ENCODE peak calls at places on chromosome 6, in seven cellular contexts. J is HCT116, H is H1, Q is endothelial cell of umbilical vein, M is SK-N-SH, Y is K562, S is HepG2. I is an unnamed sample.

GRCh38 chr6:139881251-139881650 is 506.8 kb upstream of the CITED2 start:
- DNase-seq in J (no peak), H (no peak), Q (no peak), M (no peak), Y (no peak), S (no peak), I (no peak)

GRCh38 chr6:715709-716450 is 22.9 kb upstream of the EXOC2 start:
- DNase-seq in J (no peak), H (no peak), Q (no peak), M (peak; percentile 45), Y (no peak), S (no peak), I (no peak)

GRCh38 chr6:17601389-17601703 is 1.2 kb downstream of the FAM8A1 start:
- DNase-seq in J (no peak), H (no peak), Q (peak; percentile 36), M (peak; percentile 18), Y (no peak), S (no peak), I (no peak)

GRCh38 chr6:91303326-91303725 is 716.5 kb upstream of the MAP3K7 start:
- DNase-seq in J (no peak), H (no peak), Q (no peak), M (no peak), Y (no peak), S (no peak), I (no peak)

GRCh38 chr6:370555-370954 is 21.0 kb upstream of the IRF4 start:
- DNase-seq in J (no peak), H (no peak), Q (no peak), M (no peak), Y (no peak), S (no peak), I (no peak)

GRCh38 chr6:157158897-157159296 is 164.4 kb downstream of the TMEM242 start:
- DNase-seq in J (no peak), H (no peak), Q (no peak), M (no peak), Y (no peak), S (no peak), I (no peak)

GRCh38 chr6:106048331-106048730 is 37.8 kb upstream of the PRDM1 start:
- DNase-seq in J (no peak), H (no peak), Q (no peak), M (no peak), Y (no peak), S (no peak), I (no peak)

GRCh38 chr6:89690944-89691324 is 52.4 kb upstream of the LYRM2 start:
- DNase-seq in J (no peak), H (no peak), Q (no peak), M (no peak), Y (no peak), S (no peak), I (no peak)

GRCh38 chr6:52999456-52999855 is 4.4 kb upstream of the GSTA4 start:
- DNase-seq in J (no peak), H (no peak), Q (no peak), M (no peak), Y (no peak), S (no peak), I (no peak)

GRCh38 chr6:26125015-26125690 is 37.9 kb downstream of the HFE start:
- DNase-seq in J (no peak), H (no peak), Q (peak; percentile 42), M (no peak), Y (no peak), S (no peak), I (no peak)

GRCh38 chr6:16301511-16301910 is 63.1 kb downstream of the GMPR start:
- DNase-seq in J (no peak), H (no peak), Q (no peak), M (no peak), Y (no peak), S (no peak), I (peak; percentile 38)

GRCh38 chr6:14729186-14729871 is 516.5 kb upstream of the JARID2 start:
- DNase-seq in J (no peak), H (no peak), Q (no peak), M (no peak), Y (no peak), S (no peak), I (peak; percentile 56)

GRCh38 chr6:1941534-1941933 is 303.9 kb downstream of the GMDS start:
- DNase-seq in J (no peak), H (no peak), Q (no peak), M (no peak), Y (no peak), S (no peak), I (no peak)

GRCh38 chr6:1946583-1946982 is 298.8 kb downstream of the GMDS start:
- DNase-seq in J (no peak), H (no peak), Q (no peak), M (no peak), Y (no peak), S (no peak), I (no peak)

GRCh38 chr6:1947922-1948321 is 297.5 kb downstream of the GMDS start:
- DNase-seq in J (no peak), H (no peak), Q (no peak), M (no peak), Y (no peak), S (no peak), I (no peak)

GRCh38 chr6:1942834-1943233 is 302.6 kb downstream of the GMDS start:
- DNase-seq in J (no peak), H (no peak), Q (no peak), M (no peak), Y (no peak), S (no peak), I (no peak)

GRCh38 chr6:1945235-1945832 is 300.1 kb downstream of the GMDS start:
- DNase-seq in J (no peak), H (no peak), Q (no peak), M (no peak), Y (no peak), S (no peak), I (no peak)
- H3K36me3 ChIP-seq in J (no peaks in the 10 kb centered on the region), H (no peaks in the 10 kb centered on the region), Q (no peaks in the 10 kb centered on the region), M (no peaks in the 10 kb centered on the region), Y (no peaks in the 10 kb centered on the region), S (peaks cover 48% of the 10 kb centered on the region), I (no peaks in the 10 kb centered on the region)

GRCh38 chr6:132483779-132484679 is 28.9 kb downstream of the STX7 start:
- DNase-seq in J (peak; percentile 47), H (no peak), Q (peak; percentile 71), M (peak; percentile 45), Y (peak; percentile 56), S (peak; percentile 75), I (peak; percentile 37)
- TF ChIP-seq MAX in J (no peak), H (no peak), Q (no peak), M (no peak), Y (no peak), S (no peak), I (no peak)

GRCh38 chr6:33040157-33040556 is 30.8 kb upstream of the HLA-DOA start:
- DNase-seq in J (no peak), H (no peak), Q (no peak), M (no peak), Y (no peak), S (no peak), I (peak; percentile 41)
- H3K36me3 ChIP-seq in J (no peaks in the 10 kb centered on the region), H (no peaks in the 10 kb centered on the region), Q (no peaks in the 10 kb centered on the region), M (no peaks in the 10 kb centered on the region), Y (no peaks in the 10 kb centered on the region), S (no peaks in the 10 kb centered on the region), I (no peaks in the 10 kb centered on the region)

DNA sequence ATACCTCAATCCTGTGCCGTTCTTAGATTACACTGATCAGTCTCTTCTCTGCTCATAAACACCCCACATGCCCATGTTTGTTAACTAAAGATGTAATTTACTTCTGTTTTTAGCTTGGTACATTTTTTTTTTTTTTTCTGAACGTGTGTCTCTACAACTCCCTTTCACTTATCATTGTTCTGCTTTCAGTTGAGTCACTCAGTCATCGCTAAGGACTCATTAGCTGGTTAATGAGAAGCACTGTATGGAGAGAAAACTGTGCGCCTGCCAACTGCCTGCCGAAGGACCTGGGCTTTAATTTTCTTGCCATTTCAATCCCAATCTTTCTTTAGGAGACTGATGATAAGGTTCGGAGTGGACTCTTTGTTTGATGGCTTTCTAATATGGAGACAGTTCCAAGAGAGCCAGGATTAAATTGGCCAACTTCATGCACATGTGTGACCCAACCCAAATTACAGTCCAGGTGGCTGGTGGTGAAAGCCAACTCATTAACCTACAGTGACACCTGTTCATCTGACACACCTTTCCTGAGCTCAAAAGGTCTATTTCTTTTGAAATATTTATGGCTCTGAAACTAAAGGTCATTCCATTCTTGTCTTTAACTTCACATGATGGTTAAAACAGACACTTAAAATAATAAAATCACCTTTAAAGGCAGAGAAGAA is 334.2 kb downstream of the BCKDHB start:
- DNase-seq in J (no peak), H (no peak), Q (no peak), M (no peak), Y (no peak), S (no peak), I (no peak)
- TF ChIP-seq MAX in J (no peak), H (no peak), Q (no peak), M (no peak), Y (no peak), S (no peak), I (no peak)

GRCh38 chr6:31794866-31795615 is 511 bp downstream of the VARS1 start:
- DNase-seq in J (no peak), H (no peak), Q (peak; percentile 63), M (peak; percentile 80), Y (peak; percentile 67), S (no peak), I (no peak)
- H3K36me3 ChIP-seq in J (peaks cover 22% of the 10 kb centered on the region), H (peaks cover 18% of the 10 kb centered on the region), Q (no peaks in the 10 kb centered on the region), M (peaks cover 23% of the 10 kb centered on the region), Y (peaks cover 71% of the 10 kb centered on the region), S (peaks cover 28% of the 10 kb centered on the region), I (peaks cover 7% of the 10 kb centered on the region)